ENCODE peak calls at places on chromosomes 3 and 15, in seven cellular contexts. One of them, this sample, is unnamed.

GRCh38 chr3:62289922-62290321 is 83.4 kb downstream of the FEZF2 start:
- DNase-seq in aorta: no peak
- DNase-seq in H1: no peak
- DNase-seq in Panc1: no peak
- DNase-seq in fibroblast of lung: no peak
- DNase-seq in HCT116: no peak
- DNase-seq in CD8-positive, alpha-beta memory T cell: no peak
- DNase-seq in this sample: no peak

GRCh38 chr3:2765002-2765579 is 345.1 kb downstream of the IL5RA start:
- DNase-seq in aorta: no peak
- DNase-seq in H1: no peak
- DNase-seq in Panc1: no peak
- DNase-seq in fibroblast of lung: no peak
- DNase-seq in HCT116: no peak
- DNase-seq in CD8-positive, alpha-beta memory T cell: no peak
- DNase-seq in this sample: peak; percentile 12

GRCh38 chr3:101253429-101253828 is 66.9 kb downstream of the IMPG2 start:
- DNase-seq in aorta: no peak
- DNase-seq in H1: no peak
- DNase-seq in Panc1: no peak
- DNase-seq in fibroblast of lung: no peak
- DNase-seq in HCT116: no peak
- DNase-seq in CD8-positive, alpha-beta memory T cell: no peak
- DNase-seq in this sample: no peak

GRCh38 chr3:140438736-140439505 is 238.9 kb upstream of the TRIM42 start:
- DNase-seq in aorta: no peak
- DNase-seq in H1: no peak
- DNase-seq in Panc1: no peak
- DNase-seq in fibroblast of lung: no peak
- DNase-seq in HCT116: no peak
- DNase-seq in CD8-positive, alpha-beta memory T cell: no peak
- DNase-seq in this sample: no peak

GRCh38 chr15:69271217-69271616 is 27.5 kb upstream of the PAQR5 start:
- DNase-seq in aorta: no peak
- DNase-seq in H1: no peak
- DNase-seq in Panc1: no peak
- DNase-seq in fibroblast of lung: no peak
- DNase-seq in HCT116: no peak
- DNase-seq in CD8-positive, alpha-beta memory T cell: no peak
- DNase-seq in this sample: no peak

GRCh38 chr3:121018917-121019321 is 110.9 kb downstream of the STXBP5L start:
- DNase-seq in aorta: no peak
- DNase-seq in H1: no peak
- DNase-seq in Panc1: no peak
- DNase-seq in fibroblast of lung: no peak
- DNase-seq in HCT116: no peak
- DNase-seq in CD8-positive, alpha-beta memory T cell: no peak
- DNase-seq in this sample: no peak

GRCh38 chr3:101913173-101913572 is 63.9 kb downstream of the NFKBIZ start:
- DNase-seq in aorta: no peak
- DNase-seq in H1: no peak
- DNase-seq in Panc1: no peak
- DNase-seq in fibroblast of lung: peak; percentile 54
- DNase-seq in HCT116: no peak
- DNase-seq in CD8-positive, alpha-beta memory T cell: no peak
- DNase-seq in this sample: no peak

GRCh38 chr15:89299896-89300295 is 34.7 kb downstream of the POLG start:
- DNase-seq in aorta: no peak
- DNase-seq in H1: no peak
- DNase-seq in Panc1: no peak
- DNase-seq in fibroblast of lung: peak; percentile 42
- DNase-seq in HCT116: peak; percentile 16
- DNase-seq in CD8-positive, alpha-beta memory T cell: no peak
- DNase-seq in this sample: no peak

GRCh38 chr3:15647629-15648167 is 46.2 kb downstream of the BTD start:
- DNase-seq in aorta: no peak
- DNase-seq in H1: no peak
- DNase-seq in Panc1: no peak
- DNase-seq in fibroblast of lung: peak; percentile 99
- DNase-seq in HCT116: no peak
- DNase-seq in CD8-positive, alpha-beta memory T cell: peak; percentile 44
- DNase-seq in this sample: peak; percentile 74

GRCh38 chr15:93330862-93331544 is 242.0 kb upstream of the RGMA start:
- DNase-seq in aorta: no peak
- DNase-seq in H1: no peak
- DNase-seq in Panc1: no peak
- DNase-seq in fibroblast of lung: no peak
- DNase-seq in HCT116: no peak
- DNase-seq in CD8-positive, alpha-beta memory T cell: no peak
- DNase-seq in this sample: no peak

GRCh38 chr15:99476413-99477222 is 89.2 kb upstream of the MEF2A start:
- DNase-seq in aorta: peak; percentile 89
- DNase-seq in H1: no peak
- DNase-seq in Panc1: peak; percentile 83
- DNase-seq in fibroblast of lung: peak; percentile 100
- DNase-seq in HCT116: no peak
- DNase-seq in CD8-positive, alpha-beta memory T cell: no peak
- DNase-seq in this sample: no peak

GRCh38 chr3:131543714-131544113 is 40.9 kb upstream of the MRPL3 start:
- DNase-seq in aorta: peak; percentile 67
- DNase-seq in H1: no peak
- DNase-seq in Panc1: peak; percentile 36
- DNase-seq in fibroblast of lung: peak; percentile 89
- DNase-seq in HCT116: peak; percentile 49
- DNase-seq in CD8-positive, alpha-beta memory T cell: no peak
- DNase-seq in this sample: no peak

GRCh38 chr3:172751188-172751571 is 654 bp downstream of the ECT2 start:
- DNase-seq in aorta: no peak
- DNase-seq in H1: no peak
- DNase-seq in Panc1: no peak
- DNase-seq in fibroblast of lung: no peak
- DNase-seq in HCT116: no peak
- DNase-seq in CD8-positive, alpha-beta memory T cell: no peak
- DNase-seq in this sample: no peak

GRCh38 chr3:172750368-172751187 is at the start of gene ECT2:
- DNase-seq in aorta: peak; percentile 99
- DNase-seq in H1: peak; percentile 100
- DNase-seq in Panc1: peak; percentile 99
- DNase-seq in fibroblast of lung: peak; percentile 100
- DNase-seq in HCT116: peak; percentile 100
- DNase-seq in CD8-positive, alpha-beta memory T cell: peak; percentile 97
- DNase-seq in this sample: peak; percentile 97

GRCh38 chr3:172752651-172753050 is 2.1 kb downstream of the ECT2 start:
- DNase-seq in aorta: no peak
- DNase-seq in H1: no peak
- DNase-seq in Panc1: no peak
- DNase-seq in fibroblast of lung: no peak
- DNase-seq in HCT116: no peak
- DNase-seq in CD8-positive, alpha-beta memory T cell: no peak
- DNase-seq in this sample: no peak

GRCh38 chr3:172750069-172750367 is 508 bp upstream of the ECT2 start:
- DNase-seq in aorta: no peak
- DNase-seq in H1: no peak
- DNase-seq in Panc1: no peak
- DNase-seq in fibroblast of lung: no peak
- DNase-seq in HCT116: no peak
- DNase-seq in CD8-positive, alpha-beta memory T cell: no peak
- DNase-seq in this sample: no peak

DNA sequence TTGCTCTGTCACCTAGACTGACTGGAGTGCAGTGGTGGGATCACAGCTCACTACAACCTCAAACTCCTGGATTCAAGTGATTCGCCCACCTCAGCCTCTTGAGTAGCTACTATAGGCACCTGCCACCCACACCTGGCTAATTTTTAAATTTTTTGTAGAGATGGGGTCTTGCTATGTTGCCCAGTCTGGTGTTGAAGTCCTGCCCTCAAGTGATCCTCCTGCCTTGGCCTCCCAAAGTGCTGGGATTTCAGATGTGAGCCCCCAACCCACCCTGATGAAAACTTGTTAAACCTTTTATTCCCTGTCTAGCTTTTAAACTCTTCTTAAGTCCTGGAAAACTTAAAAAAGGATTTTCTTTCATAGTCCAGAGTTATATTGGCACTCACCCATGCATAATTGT is 2.6 kb downstream of the ECT2 start:
- DNase-seq in aorta: no peak
- DNase-seq in H1: no peak
- DNase-seq in Panc1: no peak
- DNase-seq in fibroblast of lung: no peak
- DNase-seq in HCT116: no peak
- DNase-seq in CD8-positive, alpha-beta memory T cell: no peak
- DNase-seq in this sample: no peak
- H3K4me3 ChIP-seq in aorta: no peak overlapping the region
- H3K4me3 ChIP-seq in H1: no peak overlapping the region
- H3K4me3 ChIP-seq in Panc1: no peak overlapping the region
- H3K4me3 ChIP-seq in fibroblast of lung: no peak overlapping the region
- H3K4me3 ChIP-seq in HCT116: no peak overlapping the region
- H3K4me3 ChIP-seq in CD8-positive, alpha-beta memory T cell: no peak overlapping the region
- H3K4me3 ChIP-seq in this sample: no peak overlapping the region

DNA sequence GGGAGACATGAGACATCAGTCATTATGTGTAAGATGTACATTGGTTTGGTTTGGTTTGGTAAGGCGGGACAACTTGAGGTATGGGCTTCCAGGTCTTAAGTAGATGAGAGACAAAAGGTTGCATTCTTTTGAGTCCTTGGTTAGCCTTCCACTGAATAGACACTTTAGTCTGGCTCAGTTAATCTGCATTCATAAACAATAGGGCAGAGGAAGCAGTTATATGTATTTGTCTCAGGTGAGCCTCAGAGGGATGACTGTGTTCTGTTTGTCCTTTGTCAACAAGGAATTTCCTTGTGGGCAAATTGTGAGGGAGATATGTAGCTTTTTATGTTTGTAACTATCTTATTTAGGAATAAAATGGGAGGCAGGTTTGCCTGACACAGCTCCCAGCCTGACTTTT is 50.4 kb downstream of the TCF12 start:
- DNase-seq in aorta: no peak
- DNase-seq in H1: no peak
- DNase-seq in Panc1: no peak
- DNase-seq in fibroblast of lung: no peak
- DNase-seq in HCT116: no peak
- DNase-seq in CD8-positive, alpha-beta memory T cell: no peak
- DNase-seq in this sample: no peak
- H3K27ac ChIP-seq in aorta: no peak overlapping the region
- H3K27ac ChIP-seq in H1: no peak overlapping the region
- H3K27ac ChIP-seq in Panc1: no peak overlapping the region
- H3K27ac ChIP-seq in fibroblast of lung: no peak overlapping the region
- H3K27ac ChIP-seq in HCT116: no peak overlapping the region
- H3K27ac ChIP-seq in CD8-positive, alpha-beta memory T cell: no peak overlapping the region
- H3K27ac ChIP-seq in this sample: no peak overlapping the region

GRCh38 chr3:46926447-46926846 is 48.9 kb downstream of the PTH1R start:
- DNase-seq in aorta: no peak
- DNase-seq in H1: no peak
- DNase-seq in Panc1: no peak
- DNase-seq in fibroblast of lung: no peak
- DNase-seq in HCT116: no peak
- DNase-seq in CD8-positive, alpha-beta memory T cell: no peak
- DNase-seq in this sample: no peak

GRCh38 chr3:46926039-46926438 is 48.5 kb downstream of the PTH1R start:
- DNase-seq in aorta: no peak
- DNase-seq in H1: no peak
- DNase-seq in Panc1: no peak
- DNase-seq in fibroblast of lung: peak; percentile 79
- DNase-seq in HCT116: no peak
- DNase-seq in CD8-positive, alpha-beta memory T cell: no peak
- DNase-seq in this sample: no peak

GRCh38 chr3:46927718-46928073 is 48.8 kb downstream of the CCDC12 start:
- DNase-seq in aorta: no peak
- DNase-seq in H1: no peak
- DNase-seq in Panc1: no peak
- DNase-seq in fibroblast of lung: no peak
- DNase-seq in HCT116: no peak
- DNase-seq in CD8-positive, alpha-beta memory T cell: no peak
- DNase-seq in this sample: peak; percentile 20

GRCh38 chr3:46928297-46928696 is 48.2 kb downstream of the CCDC12 start:
- DNase-seq in aorta: no peak
- DNase-seq in H1: no peak
- DNase-seq in Panc1: no peak
- DNase-seq in fibroblast of lung: no peak
- DNase-seq in HCT116: no peak
- DNase-seq in CD8-positive, alpha-beta memory T cell: no peak
- DNase-seq in this sample: peak; percentile 42

GRCh38 chr3:46926871-46927717 is 49.5 kb downstream of the CCDC12 start:
- DNase-seq in aorta: no peak
- DNase-seq in H1: no peak
- DNase-seq in Panc1: no peak
- DNase-seq in fibroblast of lung: no peak
- DNase-seq in HCT116: no peak
- DNase-seq in CD8-positive, alpha-beta memory T cell: no peak
- DNase-seq in this sample: peak; percentile 18
- H3K4me3 ChIP-seq in aorta: no peak overlapping the region
- H3K4me3 ChIP-seq in H1: no peak overlapping the region
- H3K4me3 ChIP-seq in Panc1: no peak overlapping the region
- H3K4me3 ChIP-seq in fibroblast of lung: no peak overlapping the region
- H3K4me3 ChIP-seq in HCT116: no peak overlapping the region
- H3K4me3 ChIP-seq in CD8-positive, alpha-beta memory T cell: no peak overlapping the region
- H3K4me3 ChIP-seq in this sample: no peak overlapping the region

GRCh38 chr3:177356113-177356512 is 158.8 kb upstream of the TBL1XR1 start:
- DNase-seq in aorta: no peak
- DNase-seq in H1: no peak
- DNase-seq in Panc1: no peak
- DNase-seq in fibroblast of lung: no peak
- DNase-seq in HCT116: no peak
- DNase-seq in CD8-positive, alpha-beta memory T cell: no peak
- DNase-seq in this sample: no peak
- H3K27ac ChIP-seq in aorta: peak overlapping the region; percentile 27
- H3K27ac ChIP-seq in H1: no peak overlapping the region
- H3K27ac ChIP-seq in Panc1: peak overlapping the region; percentile 99
- H3K27ac ChIP-seq in fibroblast of lung: no peak overlapping the region
- H3K27ac ChIP-seq in HCT116: peak overlapping the region; percentile 97
- H3K27ac ChIP-seq in CD8-positive, alpha-beta memory T cell: no peak overlapping the region
- H3K27ac ChIP-seq in this sample: no peak overlapping the region

GRCh38 chr3:170852307-170852706 is 17.7 kb downstream of the RPL22L1 start:
- DNase-seq in aorta: no peak
- DNase-seq in H1: no peak
- DNase-seq in Panc1: no peak
- DNase-seq in fibroblast of lung: no peak
- DNase-seq in HCT116: no peak
- DNase-seq in CD8-positive, alpha-beta memory T cell: no peak
- DNase-seq in this sample: no peak
- H3K4me3 ChIP-seq in aorta: no peak overlapping the region
- H3K4me3 ChIP-seq in H1: no peak overlapping the region
- H3K4me3 ChIP-seq in Panc1: no peak overlapping the region
- H3K4me3 ChIP-seq in fibroblast of lung: no peak overlapping the region
- H3K4me3 ChIP-seq in HCT116: no peak overlapping the region
- H3K4me3 ChIP-seq in CD8-positive, alpha-beta memory T cell: no peak overlapping the region
- H3K4me3 ChIP-seq in this sample: no peak overlapping the region

GRCh38 chr3:192651854-192652510 is 75.4 kb downstream of the FGF12 start:
- DNase-seq in aorta: no peak
- DNase-seq in H1: no peak
- DNase-seq in Panc1: no peak
- DNase-seq in fibroblast of lung: no peak
- DNase-seq in HCT116: no peak
- DNase-seq in CD8-positive, alpha-beta memory T cell: no peak
- DNase-seq in this sample: no peak
- H3K27ac ChIP-seq in aorta: no peak overlapping the region
- H3K27ac ChIP-seq in H1: no peak overlapping the region
- H3K27ac ChIP-seq in Panc1: no peak overlapping the region
- H3K27ac ChIP-seq in fibroblast of lung: no peak overlapping the region
- H3K27ac ChIP-seq in HCT116: no peak overlapping the region
- H3K27ac ChIP-seq in CD8-positive, alpha-beta memory T cell: no peak overlapping the region
- H3K27ac ChIP-seq in this sample: no peak overlapping the region

GRCh38 chr3:179819379-179819778 is 166.5 kb downstream of the USP13 start:
- DNase-seq in aorta: no peak
- DNase-seq in H1: no peak
- DNase-seq in Panc1: no peak
- DNase-seq in fibroblast of lung: no peak
- DNase-seq in HCT116: no peak
- DNase-seq in CD8-positive, alpha-beta memory T cell: no peak
- DNase-seq in this sample: no peak
- H3K4me3 ChIP-seq in aorta: no peak overlapping the region
- H3K4me3 ChIP-seq in H1: no peak overlapping the region
- H3K4me3 ChIP-seq in Panc1: no peak overlapping the region
- H3K4me3 ChIP-seq in fibroblast of lung: no peak overlapping the region
- H3K4me3 ChIP-seq in HCT116: no peak overlapping the region
- H3K4me3 ChIP-seq in CD8-positive, alpha-beta memory T cell: no peak overlapping the region
- H3K4me3 ChIP-seq in this sample: no peak overlapping the region